ENCODE peak calls at places on chromosomes 12 and 14, in seven cellular contexts. One of them, this sample, is unnamed.

GRCh38 chr12:120799417-120800045 is 73.9 kb downstream of the ACADS start:
- DNase-seq in CD4-positive, CD25-positive, alpha-beta regulatory T cell: no peak
- DNase-seq in left colon: no peak
- DNase-seq in GM23248: no peak
- DNase-seq in CD8-positive, alpha-beta memory T cell: no peak
- DNase-seq in HFF-Myc: no peak
- DNase-seq in GM23338: peak; percentile 41
- DNase-seq in this sample: no peak

GRCh38 chr12:22978962-22979361 is 354.0 kb downstream of the ETNK1 start:
- DNase-seq in CD4-positive, CD25-positive, alpha-beta regulatory T cell: no peak
- DNase-seq in left colon: no peak
- DNase-seq in GM23248: peak; percentile 94
- DNase-seq in CD8-positive, alpha-beta memory T cell: no peak
- DNase-seq in HFF-Myc: peak; percentile 43
- DNase-seq in GM23338: no peak
- DNase-seq in this sample: no peak

GRCh38 chr12:112375105-112375504 is 7.1 kb downstream of the HECTD4 start:
- DNase-seq in CD4-positive, CD25-positive, alpha-beta regulatory T cell: no peak
- DNase-seq in left colon: no peak
- DNase-seq in GM23248: no peak
- DNase-seq in CD8-positive, alpha-beta memory T cell: no peak
- DNase-seq in HFF-Myc: no peak
- DNase-seq in GM23338: no peak
- DNase-seq in this sample: no peak

GRCh38 chr14:68951800-68952540 is 27.1 kb downstream of the ACTN1 start:
- DNase-seq in CD4-positive, CD25-positive, alpha-beta regulatory T cell: no peak
- DNase-seq in left colon: no peak
- DNase-seq in GM23248: no peak
- DNase-seq in CD8-positive, alpha-beta memory T cell: no peak
- DNase-seq in HFF-Myc: no peak
- DNase-seq in GM23338: no peak
- DNase-seq in this sample: no peak

GRCh38 chr12:12582193-12582881 is 19.7 kb upstream of the DUSP16 start:
- DNase-seq in CD4-positive, CD25-positive, alpha-beta regulatory T cell: no peak
- DNase-seq in left colon: no peak
- DNase-seq in GM23248: no peak
- DNase-seq in CD8-positive, alpha-beta memory T cell: no peak
- DNase-seq in HFF-Myc: no peak
- DNase-seq in GM23338: no peak
- DNase-seq in this sample: no peak

GRCh38 chr14:94953541-94954260 is 183.8 kb upstream of the GSC start:
- DNase-seq in CD4-positive, CD25-positive, alpha-beta regulatory T cell: no peak
- DNase-seq in left colon: no peak
- DNase-seq in GM23248: no peak
- DNase-seq in CD8-positive, alpha-beta memory T cell: no peak
- DNase-seq in HFF-Myc: no peak
- DNase-seq in GM23338: no peak
- DNase-seq in this sample: no peak

GRCh38 chr12:119363490-119363889 is 29.0 kb downstream of the CCDC60 start:
- DNase-seq in CD4-positive, CD25-positive, alpha-beta regulatory T cell: no peak
- DNase-seq in left colon: no peak
- DNase-seq in GM23248: no peak
- DNase-seq in CD8-positive, alpha-beta memory T cell: no peak
- DNase-seq in HFF-Myc: no peak
- DNase-seq in GM23338: peak; percentile 48
- DNase-seq in this sample: no peak

GRCh38 chr12:6943719-6944380 is at the start of the genes C12orf57 and RNU7-1:
- DNase-seq in CD4-positive, CD25-positive, alpha-beta regulatory T cell: peak; percentile 72
- DNase-seq in left colon: peak; percentile 80
- DNase-seq in GM23248: peak; percentile 90
- DNase-seq in CD8-positive, alpha-beta memory T cell: peak; percentile 88
- DNase-seq in HFF-Myc: peak; percentile 92
- DNase-seq in GM23338: peak; percentile 91
- DNase-seq in this sample: peak; percentile 89

GRCh38 chr12:75482636-75483035 is 2.1 kb downstream of the GLIPR1 start:
- DNase-seq in CD4-positive, CD25-positive, alpha-beta regulatory T cell: no peak
- DNase-seq in left colon: no peak
- DNase-seq in GM23248: peak; percentile 40
- DNase-seq in CD8-positive, alpha-beta memory T cell: peak; percentile 55
- DNase-seq in HFF-Myc: no peak
- DNase-seq in GM23338: no peak
- DNase-seq in this sample: no peak

GRCh38 chr14:90235179-90235976 is 21.0 kb upstream of the PSMC1 start:
- DNase-seq in CD4-positive, CD25-positive, alpha-beta regulatory T cell: peak; percentile 21
- DNase-seq in left colon: peak; percentile 64
- DNase-seq in GM23248: peak; percentile 72
- DNase-seq in CD8-positive, alpha-beta memory T cell: peak; percentile 38
- DNase-seq in HFF-Myc: no peak
- DNase-seq in GM23338: peak; percentile 85
- DNase-seq in this sample: peak; percentile 37

GRCh38 chr12:25785164-25785563 is 173.3 kb upstream of the RASSF8 start:
- DNase-seq in CD4-positive, CD25-positive, alpha-beta regulatory T cell: no peak
- DNase-seq in left colon: no peak
- DNase-seq in GM23248: no peak
- DNase-seq in CD8-positive, alpha-beta memory T cell: no peak
- DNase-seq in HFF-Myc: no peak
- DNase-seq in GM23338: no peak
- DNase-seq in this sample: no peak

GRCh38 chr12:123063535-123063934 is 83.1 kb downstream of the ARL6IP4 start:
- DNase-seq in CD4-positive, CD25-positive, alpha-beta regulatory T cell: no peak
- DNase-seq in left colon: no peak
- DNase-seq in GM23248: peak; percentile 35
- DNase-seq in CD8-positive, alpha-beta memory T cell: no peak
- DNase-seq in HFF-Myc: no peak
- DNase-seq in GM23338: peak; percentile 89
- DNase-seq in this sample: no peak

GRCh38 chr14:102139248-102140026 is at the start of gene WDR20:
- DNase-seq in CD4-positive, CD25-positive, alpha-beta regulatory T cell: peak; percentile 100
- DNase-seq in left colon: peak; percentile 99
- DNase-seq in GM23248: peak; percentile 99
- DNase-seq in CD8-positive, alpha-beta memory T cell: peak; percentile 99
- DNase-seq in HFF-Myc: peak; percentile 88
- DNase-seq in GM23338: peak; percentile 99
- DNase-seq in this sample: peak; percentile 98

GRCh38 chr12:123973552-123974341 is 732 bp downstream of the ZNF664 start:
- DNase-seq in CD4-positive, CD25-positive, alpha-beta regulatory T cell: peak; percentile 7
- DNase-seq in left colon: peak; percentile 68
- DNase-seq in GM23248: peak; percentile 56
- DNase-seq in CD8-positive, alpha-beta memory T cell: peak; percentile 1
- DNase-seq in HFF-Myc: no peak
- DNase-seq in GM23338: peak; percentile 70
- DNase-seq in this sample: no peak

GRCh38 chr12:119682635-119683340 is 14.9 kb downstream of the PRKAB1 start:
- DNase-seq in CD4-positive, CD25-positive, alpha-beta regulatory T cell: no peak
- DNase-seq in left colon: no peak
- DNase-seq in GM23248: no peak
- DNase-seq in CD8-positive, alpha-beta memory T cell: no peak
- DNase-seq in HFF-Myc: no peak
- DNase-seq in GM23338: no peak
- DNase-seq in this sample: no peak

GRCh38 chr12:3753549-3754284 is 808 bp upstream of the CRACR2A start:
- DNase-seq in CD4-positive, CD25-positive, alpha-beta regulatory T cell: no peak
- DNase-seq in left colon: peak; percentile 32
- DNase-seq in GM23248: peak; percentile 38
- DNase-seq in CD8-positive, alpha-beta memory T cell: no peak
- DNase-seq in HFF-Myc: no peak
- DNase-seq in GM23338: no peak
- DNase-seq in this sample: no peak

GRCh38 chr14:25050494-25051170 is 685 bp upstream of the STXBP6 start:
- DNase-seq in CD4-positive, CD25-positive, alpha-beta regulatory T cell: no peak
- DNase-seq in left colon: peak; percentile 37
- DNase-seq in GM23248: peak; percentile 92
- DNase-seq in CD8-positive, alpha-beta memory T cell: no peak
- DNase-seq in HFF-Myc: peak; percentile 69
- DNase-seq in GM23338: peak; percentile 59
- DNase-seq in this sample: peak; percentile 51

GRCh38 chr14:29865299-29865698 is 62.3 kb downstream of the PRKD1 start:
- DNase-seq in CD4-positive, CD25-positive, alpha-beta regulatory T cell: no peak
- DNase-seq in left colon: no peak
- DNase-seq in GM23248: no peak
- DNase-seq in CD8-positive, alpha-beta memory T cell: no peak
- DNase-seq in HFF-Myc: no peak
- DNase-seq in GM23338: no peak
- DNase-seq in this sample: no peak

GRCh38 chr14:34722723-34723545 is 8.5 kb upstream of the CFL2 start:
- DNase-seq in CD4-positive, CD25-positive, alpha-beta regulatory T cell: peak; percentile 9
- DNase-seq in left colon: peak; percentile 26
- DNase-seq in GM23248: peak; percentile 75
- DNase-seq in CD8-positive, alpha-beta memory T cell: peak; percentile 32
- DNase-seq in HFF-Myc: peak; percentile 62
- DNase-seq in GM23338: peak; percentile 69
- DNase-seq in this sample: peak; percentile 70

GRCh38 chr14:61264022-61264571 is 17.0 kb downstream of the TMEM30B start:
- DNase-seq in CD4-positive, CD25-positive, alpha-beta regulatory T cell: no peak
- DNase-seq in left colon: no peak
- DNase-seq in GM23248: no peak
- DNase-seq in CD8-positive, alpha-beta memory T cell: no peak
- DNase-seq in HFF-Myc: no peak
- DNase-seq in GM23338: no peak
- DNase-seq in this sample: no peak

GRCh38 chr12:5907812-5908211 is 37.2 kb downstream of the ANO2 start:
- DNase-seq in CD4-positive, CD25-positive, alpha-beta regulatory T cell: no peak
- DNase-seq in left colon: no peak
- DNase-seq in GM23248: no peak
- DNase-seq in CD8-positive, alpha-beta memory T cell: no peak
- DNase-seq in HFF-Myc: no peak
- DNase-seq in GM23338: no peak
- DNase-seq in this sample: no peak